ENCODE peak calls at places on chromosomes 1 and 21, in five cellular contexts. Y is mesenchymal stem cell, L is H1, C is H9, H is trophoblast cell. R is an unnamed sample.

GRCh38 chr1:24745711-24746582 is 700 bp downstream of the CLIC4 start:
- DNase-seq in Y (peak), L (no peak), C (no peak), H (peak), R (no peak)

GRCh38 chr1:230818411-230818810 is 49.9 kb downstream of the C1orf198 start:
- DNase-seq in Y (no peak), L (no peak), C (no peak), H (no peak), R (no peak)

GRCh38 chr1:108590436-108590835 is 30.5 kb downstream of the EEIG2 start:
- DNase-seq in Y (peak), L (no peak), C (no peak), H (no peak), R (no peak)

GRCh38 chr1:7754234-7754633 is 16.9 kb upstream of the VAMP3 start:
- DNase-seq in Y (no peak), L (no peak), C (no peak), H (no peak), R (no peak)

GRCh38 chr1:43991476-43992231 is at the start of gene CCDC24:
- DNase-seq in Y (peak), L (peak), C (peak), H (peak), R (no peak)

GRCh38 chr1:81007024-81007423 is 793.7 kb upstream of the ADGRL2 start:
- DNase-seq in Y (no peak), L (no peak), C (no peak), H (peak), R (no peak)

GRCh38 chr1:207826557-207827487 is 75.0 kb downstream of the CD46 start:
- DNase-seq in Y (peak), L (no peak), C (no peak), H (peak), R (no peak)

GRCh38 chr21:29301703-29302102 is 3.0 kb downstream of the BACH1 start:
- DNase-seq in Y (no peak), L (no peak), C (no peak), H (no peak), R (no peak)

GRCh38 chr1:40901886-40902633 is 39.9 kb upstream of the CITED4 start:
- DNase-seq in Y (peak), L (no peak), C (peak), H (peak), R (no peak)

GRCh38 chr1:10032590-10033358 is at the start of gene UBE4B:
- DNase-seq in Y (peak), L (peak), C (peak), H (peak), R (peak)
- H2AK5ac ChIP-seq in Y (no peak), L (peak), C (no peak), H (peak), R (no peak)

GRCh38 chr1:186152945-186153309 is 222.1 kb downstream of the TPR start:
- DNase-seq in Y (no peak), L (no peak), C (no peak), H (no peak), R (no peak)
- H2BK12ac ChIP-seq in Y (no peak), L (no peak), C (no peak), H (no peak), R (no peak)

GRCh38 chr1:209400351-209401220 is 182.9 kb upstream of the CAMK1G start:
- DNase-seq in Y (no peak), L (no peak), C (no peak), H (no peak), R (no peak)
- H3K14ac ChIP-seq in Y (no peak), L (no peak), C (no peak), H (peak), R (no peak)

DNA sequence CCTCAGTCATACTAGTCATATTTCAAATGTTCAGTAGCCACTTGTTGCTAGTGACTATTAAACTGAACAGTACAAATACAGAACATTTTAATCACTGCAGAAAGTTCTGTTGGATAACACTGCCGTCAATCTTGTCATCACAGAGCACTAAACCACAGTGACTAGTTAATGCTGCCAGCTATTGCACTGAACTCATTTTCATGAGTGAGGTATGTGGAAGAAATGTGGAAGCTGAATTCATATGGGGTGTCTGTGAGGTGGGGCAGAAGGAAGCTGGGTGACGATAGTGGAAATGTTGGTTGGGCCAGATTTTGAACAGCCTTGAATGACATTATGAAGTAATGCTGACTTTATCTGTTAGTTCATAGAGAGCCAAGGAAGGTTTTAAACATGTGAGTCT is 49.6 kb downstream of the OSBPL9 start:
- DNase-seq in Y (no peak), L (no peak), C (no peak), H (no peak), R (no peak)
- H2AK5ac ChIP-seq in Y (peak), L (no peak), C (no peak), H (no peak), R (no peak)